ENCODE peak calls at places on chromosomes 2 and 18, in six cellular contexts. H is PC-3, M is H1, K is GM23338, W is PC-9, N is fibroblast of lung. Z is an unnamed sample.

GRCh38 chr2:174325932-174326879 is 8.5 kb upstream of the SP9 start:
- DNase-seq in H (no peak), M (peak; percentile 84), K (peak; percentile 86), W (no peak), N (no peak), Z (no peak)

GRCh38 chr2:67797801-67798535 is 264.8 kb downstream of the C1D start:
- DNase-seq in H (peak; percentile 34), M (no peak), K (no peak), W (no peak), N (peak; percentile 64), Z (peak; percentile 51)

GRCh38 chr2:144943293-144943941 is 423.5 kb upstream of the ZEB2 start:
- DNase-seq in H (no peak), M (no peak), K (no peak), W (no peak), N (no peak), Z (no peak)

GRCh38 chr2:197088694-197089093 is 162.2 kb upstream of the PGAP1 start:
- DNase-seq in H (no peak), M (no peak), K (peak; percentile 24), W (no peak), N (peak; percentile 84), Z (peak; percentile 42)

GRCh38 chr2:77268626-77269025 is 253.6 kb downstream of the LRRTM4 start:
- DNase-seq in H (no peak), M (no peak), K (no peak), W (no peak), N (peak; percentile 58), Z (no peak)

GRCh38 chr2:164205347-164205746 is 415.9 kb downstream of the GRB14 start:
- DNase-seq in H (peak; percentile 66), M (no peak), K (no peak), W (peak; percentile 66), N (peak; percentile 78), Z (peak; percentile 4)

GRCh38 chr2:184091456-184091855 is 506.9 kb upstream of the ZNF804A start:
- DNase-seq in H (no peak), M (no peak), K (no peak), W (no peak), N (no peak), Z (no peak)

GRCh38 chr18:59265246-59266018 is 7.8 kb downstream of the RAX start:
- DNase-seq in H (no peak), M (peak; percentile 91), K (peak; percentile 96), W (no peak), N (no peak), Z (no peak)

GRCh38 chr2:222859786-222860726 is 780 bp upstream of the ACSL3 start:
- DNase-seq in H (peak; percentile 97), M (no peak), K (peak; percentile 56), W (peak; percentile 99), N (peak; percentile 53), Z (peak; percentile 73)

GRCh38 chr2:118223487-118224136 is 135.3 kb downstream of the INSIG2 start:
- DNase-seq in H (no peak), M (peak; percentile 60), K (peak; percentile 63), W (no peak), N (peak; percentile 22), Z (no peak)

GRCh38 chr2:41966920-41967319 is 80.9 kb upstream of the PKDCC start:
- DNase-seq in H (no peak), M (no peak), K (no peak), W (peak; percentile 50), N (no peak), Z (no peak)

GRCh38 chr2:231640229-231640628 is 47.6 kb downstream of the TEX44 start:
- DNase-seq in H (no peak), M (no peak), K (no peak), W (no peak), N (no peak), Z (no peak)

GRCh38 chr2:231644426-231644825 is 51.8 kb downstream of the TEX44 start:
- DNase-seq in H (no peak), M (no peak), K (no peak), W (no peak), N (no peak), Z (no peak)

GRCh38 chr2:231642631-231643493 is 50.2 kb downstream of the TEX44 start:
- DNase-seq in H (peak; percentile 98), M (no peak), K (no peak), W (peak; percentile 98), N (peak; percentile 96), Z (peak; percentile 91)

GRCh38 chr2:231643494-231643888 is 50.8 kb downstream of the TEX44 start:
- DNase-seq in H (no peak), M (no peak), K (no peak), W (no peak), N (no peak), Z (no peak)

GRCh38 chr2:231640646-231641111 is 48.0 kb downstream of the TEX44 start:
- DNase-seq in H (peak; percentile 21), M (no peak), K (peak; percentile 43), W (no peak), N (peak; percentile 35), Z (no peak)
- H2AFZ ChIP-seq in H (no peak overlapping the region), M (no peak overlapping the region), K (peak overlapping the region; percentile 92), W (no peak overlapping the region), N (peak overlapping the region; percentile 6), Z (no peak overlapping the region)

DNA sequence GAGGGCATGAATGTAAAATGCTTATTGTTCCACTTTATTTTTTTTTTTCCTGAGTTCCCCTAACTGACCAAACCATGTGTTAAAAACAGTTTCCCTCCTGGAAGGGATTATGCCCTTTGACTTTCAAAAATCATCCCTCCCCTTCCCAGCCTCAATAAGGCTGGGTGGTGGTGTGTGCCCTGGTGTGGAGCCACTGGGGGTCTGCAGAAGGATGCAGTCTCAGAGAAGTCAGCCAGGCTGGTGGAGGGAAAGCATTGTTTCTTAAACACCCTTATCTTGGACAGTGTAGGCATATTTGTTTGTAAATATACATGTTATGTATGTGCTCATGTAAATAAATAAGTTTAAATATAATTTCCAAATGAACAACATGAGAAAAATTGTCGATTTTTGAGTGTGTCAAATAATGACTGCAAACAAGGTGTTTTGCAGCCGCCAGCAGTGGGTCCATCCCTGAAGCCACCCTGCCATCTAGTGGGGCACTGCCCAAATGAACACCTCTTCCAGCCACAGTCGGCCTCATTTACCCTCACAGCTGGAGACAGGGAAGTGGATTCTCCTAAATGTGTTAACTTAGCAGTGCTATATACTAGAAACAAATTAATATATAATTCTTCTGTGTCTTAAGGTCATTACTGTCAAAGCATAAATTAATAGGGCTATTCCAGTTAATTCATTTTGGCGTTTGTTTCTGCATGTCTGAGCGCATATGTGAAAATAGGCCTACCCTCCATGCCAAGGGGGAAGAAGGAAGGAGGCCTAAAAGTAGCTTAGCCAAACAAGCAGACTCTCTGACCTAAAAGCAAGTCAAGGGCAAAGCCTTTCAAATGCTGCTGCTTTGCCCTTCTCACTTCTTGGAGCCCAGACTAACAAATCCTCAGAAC is 209.6 kb upstream of the PIK3C3 start:
- DNase-seq in H (peak; percentile 57), M (peak; percentile 73), K (peak; percentile 82), W (peak; percentile 45), N (peak; percentile 38), Z (peak; percentile 80)
- TF ChIP-seq CTCF in H (peak; percentile 65), M (peak; percentile 70), K (peak; percentile 86), W (peak; percentile 74), N (peak; percentile 79), Z (peak; percentile 92)

DNA sequence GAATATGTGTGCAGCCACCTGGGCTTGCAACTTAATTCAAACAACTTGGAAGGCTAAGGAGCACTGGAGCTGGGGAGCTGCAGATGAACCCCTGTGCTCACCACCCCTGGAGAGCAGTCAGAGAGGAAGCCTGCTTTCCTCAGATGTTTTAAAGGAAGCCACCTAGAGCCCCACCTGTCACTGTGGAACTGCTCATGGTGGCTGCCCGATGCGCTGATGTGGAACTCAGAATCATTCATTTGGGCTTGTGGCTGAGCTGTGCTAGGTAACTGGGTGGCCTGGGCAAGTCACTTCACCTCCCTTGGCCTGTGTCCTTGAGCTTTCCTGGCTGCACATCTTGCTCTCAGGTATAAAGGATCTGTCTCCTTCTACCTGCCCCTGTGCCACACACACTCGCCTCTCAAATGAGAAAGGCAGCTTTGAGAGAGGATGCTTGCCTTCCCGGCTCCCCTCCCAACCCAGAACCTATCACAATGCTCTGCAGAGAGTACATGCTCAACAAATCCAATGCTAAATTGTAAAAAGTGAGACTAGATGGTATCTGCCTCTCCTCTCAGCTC is 41.3 kb downstream of the BCL11A start:
- DNase-seq in H (no peak), M (no peak), K (no peak), W (no peak), N (no peak), Z (no peak)
- H3K4me1 ChIP-seq in H (peaks cover 35% of the 10 kb centered on the region), M (peaks cover 57% of the 10 kb centered on the region), K (peaks cover 99% of the 10 kb centered on the region), W (no peaks in the 10 kb centered on the region), N (peaks cover 2% of the 10 kb centered on the region), Z (peaks cover 67% of the 10 kb centered on the region)

DNA sequence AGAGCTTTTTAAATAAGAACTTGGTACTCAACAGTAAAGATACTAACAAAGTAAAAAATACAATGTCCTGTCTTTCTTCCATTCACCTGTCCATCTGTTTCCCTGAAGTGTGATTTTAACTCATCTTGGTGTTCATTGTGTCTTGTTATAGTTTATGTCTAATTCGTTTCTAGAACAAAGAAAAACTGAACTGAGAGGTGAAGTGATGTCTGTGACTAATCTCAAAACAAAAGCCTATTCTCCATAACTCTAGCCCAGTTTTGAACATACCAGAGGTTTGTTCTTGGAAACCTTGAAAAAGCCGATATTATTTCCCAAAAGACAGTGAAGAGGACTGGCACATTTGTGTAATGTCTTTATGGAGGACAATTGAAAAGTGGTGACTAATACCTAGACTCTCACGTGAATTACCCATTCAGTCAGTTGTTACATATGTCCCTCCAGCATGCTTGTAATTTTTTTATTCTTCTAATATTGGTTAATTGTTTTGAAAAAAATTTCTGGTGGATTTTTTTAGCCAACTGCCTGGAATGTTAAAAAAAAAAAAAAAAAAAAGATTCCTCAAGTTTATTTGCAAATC is 725.8 kb downstream of the SATB2 start:
- DNase-seq in H (no peak), M (no peak), K (no peak), W (no peak), N (peak; percentile 15), Z (no peak)
- H2AFZ ChIP-seq in H (no peak overlapping the region), M (peak overlapping the region; percentile 25), K (no peak overlapping the region), W (no peak overlapping the region), N (no peak overlapping the region), Z (no peak overlapping the region)

GRCh38 chr2:17148298-17149228 is 369.7 kb downstream of the RAD51AP2 start:
- DNase-seq in H (no peak), M (peak; percentile 56), K (peak; percentile 72), W (no peak), N (peak; percentile 26), Z (peak; percentile 44)
- TF ChIP-seq CTCF in H (peak; percentile 19), M (peak; percentile 65), K (peak; percentile 68), W (no peak), N (peak; percentile 72), Z (peak; percentile 50)

GRCh38 chr2:64995041-64995440 is 5.8 kb downstream of the SLC1A4 start:
- DNase-seq in H (no peak), M (no peak), K (no peak), W (no peak), N (no peak), Z (no peak)

GRCh38 chr2:64999754-65000153 is 10.6 kb downstream of the SLC1A4 start:
- DNase-seq in H (no peak), M (no peak), K (no peak), W (no peak), N (no peak), Z (no peak)

GRCh38 chr2:65000619-65001018 is 11.4 kb downstream of the SLC1A4 start:
- DNase-seq in H (no peak), M (no peak), K (no peak), W (no peak), N (no peak), Z (no peak)

GRCh38 chr2:64998658-64999061 is 9.5 kb downstream of the SLC1A4 start:
- DNase-seq in H (no peak), M (no peak), K (no peak), W (no peak), N (peak; percentile 73), Z (no peak)

DNA sequence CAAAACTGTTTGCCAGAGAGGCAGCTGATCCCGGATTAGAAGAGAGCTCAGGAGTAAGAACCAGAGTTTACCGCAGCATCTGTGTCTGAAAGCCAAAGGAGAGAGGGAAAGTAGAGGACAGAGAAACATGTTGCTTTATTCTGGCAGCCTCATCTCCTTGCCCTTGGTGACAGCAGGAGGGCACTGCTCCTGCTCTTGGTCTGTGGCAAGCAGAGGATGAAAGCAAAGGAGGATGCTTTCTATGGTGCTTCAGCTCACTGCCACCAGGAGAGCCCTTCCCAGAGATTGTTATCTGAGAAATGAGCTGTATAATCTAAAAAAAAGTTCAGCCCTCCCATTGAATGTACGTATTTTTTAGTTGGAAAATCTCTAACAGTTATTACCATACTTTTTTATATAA is 7.7 kb downstream of the SLC1A4 start:
- DNase-seq in H (no peak), M (no peak), K (peak; percentile 32), W (no peak), N (no peak), Z (no peak)
- H3K4me1 ChIP-seq in H (no peaks in the 10 kb centered on the region), M (peaks cover 5% of the 10 kb centered on the region), K (peaks cover 6% of the 10 kb centered on the region), W (no peaks in the 10 kb centered on the region), N (no peaks in the 10 kb centered on the region), Z (peaks cover 4% of the 10 kb centered on the region)